ENCODE peak calls at places on chromosomes 5 and 9, in five cellular contexts. U is neuronal stem cell, D is left ventricle myocardium inferior, Q is right lobe of liver, R is PC-3. M is an unnamed sample.

GRCh38 chr9:13113201-13113600 is 166.3 kb downstream of the MPDZ start:
- DNase-seq in U (no peak), D (no peak), Q (no peak), R (peak; percentile 59), M (no peak)

GRCh38 chr5:174176511-174176910 is 131.0 kb downstream of the NSG2 start:
- DNase-seq in U (no peak), D (no peak), Q (peak; percentile 74), R (no peak), M (no peak)

GRCh38 chr5:88674262-88675158 is 208.5 kb downstream of the MEF2C start:
- DNase-seq in U (no peak), D (no peak), Q (no peak), R (no peak), M (peak; percentile 48)

GRCh38 chr5:176387384-176387925 is 943 bp downstream of the NOP16 start:
- DNase-seq in U (no peak), D (no peak), Q (no peak), R (no peak), M (no peak)

GRCh38 chr5:115666023-115666422 is 40.2 kb upstream of the TMED7 start:
- DNase-seq in U (no peak), D (no peak), Q (no peak), R (no peak), M (no peak)

GRCh38 chr9:115524467-115525059 is 406.6 kb upstream of the TNC start:
- DNase-seq in U (peak; percentile 68), D (no peak), Q (no peak), R (peak; percentile 77), M (no peak)

GRCh38 chr5:173643964-173644363 is 27.5 kb upstream of the BOD1 start:
- DNase-seq in U (peak; percentile 61), D (no peak), Q (no peak), R (no peak), M (no peak)

GRCh38 chr5:77629553-77630245 is 8.8 kb downstream of the OTP start:
- DNase-seq in U (no peak), D (no peak), Q (no peak), R (no peak), M (no peak)

GRCh38 chr5:36090033-36090432 is 23.4 kb upstream of the UGT3A2 start:
- DNase-seq in U (no peak), D (no peak), Q (no peak), R (peak; percentile 57), M (no peak)

GRCh38 chr9:95724253-95724991 is 151.1 kb upstream of the ERCC6L2 start:
- DNase-seq in U (no peak), D (no peak), Q (no peak), R (no peak), M (no peak)

GRCh38 chr5:168047043-168047668 is 244.3 kb upstream of the WWC1 start:
- DNase-seq in U (peak; percentile 69), D (no peak), Q (no peak), R (peak; percentile 66), M (no peak)

GRCh38 chr5:58106754-58107410 is 353.0 kb downstream of the PLK2 start:
- DNase-seq in U (no peak), D (no peak), Q (no peak), R (no peak), M (no peak)

GRCh38 chr9:92986175-92987110 is 39.1 kb downstream of the FGD3 start:
- DNase-seq in U (no peak), D (no peak), Q (no peak), R (no peak), M (no peak)

GRCh38 chr9:133592731-133593409 is 16.3 kb downstream of the FAM163B start:
- DNase-seq in U (no peak), D (no peak), Q (no peak), R (no peak), M (no peak)

GRCh38 chr5:94968507-94969095 is 316.3 kb downstream of the MCTP1 start:
- DNase-seq in U (peak; percentile 59), D (no peak), Q (no peak), R (peak; percentile 79), M (no peak)

GRCh38 chr5:52837591-52838001 is 49.9 kb downstream of the ITGA1 start:
- DNase-seq in U (no peak), D (no peak), Q (no peak), R (no peak), M (no peak)

GRCh38 chr5:157471709-157472108 is 11.7 kb downstream of the NIPAL4 start:
- DNase-seq in U (no peak), D (no peak), Q (no peak), R (peak; percentile 72), M (no peak)

GRCh38 chr5:33557605-33558004 is 116.8 kb downstream of the TARS1 start:
- DNase-seq in U (no peak), D (no peak), Q (no peak), R (no peak), M (no peak)

GRCh38 chr9:81490605-81491331 is 198.6 kb downstream of the TLE1 start:
- DNase-seq in U (no peak), D (no peak), Q (no peak), R (peak; percentile 72), M (no peak)

DNA sequence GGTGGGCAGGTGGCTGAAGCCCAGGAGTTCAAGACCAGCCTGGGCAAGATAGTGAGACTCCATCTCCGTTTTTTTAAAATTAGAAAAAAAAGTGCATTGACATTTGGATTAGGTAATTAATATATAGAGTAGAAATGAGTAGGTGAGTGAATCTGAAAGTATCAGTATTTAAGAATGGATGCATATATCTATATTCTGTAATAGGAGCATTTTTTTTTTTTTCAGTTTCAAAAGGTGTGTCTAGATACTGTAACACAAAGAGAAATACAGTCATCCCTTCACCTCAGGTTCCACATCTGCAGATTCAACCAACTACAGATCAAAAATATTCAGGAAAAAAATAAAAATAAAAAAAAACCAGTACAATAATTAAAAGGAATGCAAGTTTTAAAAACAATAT is 50.8 kb downstream of the RBM27 start:
- DNase-seq in U (no peak), D (no peak), Q (no peak), R (no peak), M (no peak)
- H3K36me3 ChIP-seq in U (peaks cover 75% of the 10 kb centered on the region), D (peaks cover 51% of the 10 kb centered on the region), Q (no peaks in the 10 kb centered on the region), R (peaks cover 35% of the 10 kb centered on the region), M (peaks cover 4% of the 10 kb centered on the region)

DNA sequence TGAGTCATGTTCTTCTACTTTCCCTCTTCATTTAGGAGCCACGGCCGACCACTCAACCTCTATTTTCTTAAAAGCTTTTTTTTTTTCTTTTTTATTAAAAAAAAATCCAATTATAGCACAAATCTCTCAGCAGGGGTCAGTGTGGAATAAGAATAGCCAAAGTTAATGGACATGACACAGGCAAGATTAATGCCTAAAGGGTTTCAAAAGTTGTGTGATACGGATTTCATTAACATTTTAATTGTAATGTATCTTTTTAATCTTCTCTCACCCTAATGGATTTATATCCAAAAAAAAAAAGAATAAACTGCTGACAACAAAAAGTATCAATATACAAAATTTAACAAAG is 5.4 kb downstream of the NACC2 start:
- DNase-seq in U (no peak), D (no peak), Q (no peak), R (peak; percentile 35), M (no peak)
- H3K27ac ChIP-seq in U (no peak overlapping the region), D (peak overlapping the region; percentile 99), Q (no peak overlapping the region), R (no peak overlapping the region), M (no peak overlapping the region)

GRCh38 chr5:56829137-56829536 is 13.8 kb downstream of the MAP3K1 start:
- DNase-seq in U (no peak), D (no peak), Q (no peak), R (peak; percentile 79), M (no peak)
- H3K4me1 ChIP-seq in U (peaks cover 17% of the 10 kb centered on the region), D (peaks cover 96% of the 10 kb centered on the region), Q (peaks cover 14% of the 10 kb centered on the region), R (peaks cover 13% of the 10 kb centered on the region), M (no peaks in the 10 kb centered on the region)

DNA sequence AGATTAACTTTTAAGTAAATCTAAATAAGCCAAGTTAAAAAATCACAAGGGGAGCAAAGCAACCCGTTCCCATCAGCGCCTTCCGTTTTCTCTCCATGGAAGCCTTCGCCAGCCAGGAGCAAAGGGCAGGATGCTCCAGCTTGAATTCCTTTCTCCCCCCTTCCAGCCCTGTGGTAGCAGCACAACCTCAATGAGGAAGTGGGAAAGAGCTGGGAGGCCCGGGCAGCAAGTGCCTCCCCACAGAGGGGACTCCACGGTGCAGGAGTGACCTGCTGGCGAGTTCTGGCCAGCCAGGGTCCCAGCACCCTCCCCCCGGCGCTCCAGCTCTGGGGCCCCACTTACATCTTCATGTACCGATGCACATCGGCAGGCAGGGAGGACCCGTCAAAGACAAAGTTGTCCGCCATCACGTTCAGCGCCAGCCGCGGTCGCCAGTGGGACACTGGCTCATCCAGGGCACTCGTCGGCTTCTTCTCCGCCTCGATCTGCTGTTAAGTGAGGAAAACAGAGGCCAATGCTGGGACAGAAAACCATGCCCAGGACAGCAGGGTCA is 6.3 kb downstream of the CLPTM1L start:
- DNase-seq in U (no peak), D (no peak), Q (no peak), R (no peak), M (peak; percentile 55)
- H3K36me3 ChIP-seq in U (peaks cover 90% of the 10 kb centered on the region), D (peaks cover 83% of the 10 kb centered on the region), Q (no peaks in the 10 kb centered on the region), R (peaks cover 58% of the 10 kb centered on the region), M (peaks cover 7% of the 10 kb centered on the region)

GRCh38 chr9:73151653-73152382 is at the start of gene ANXA1:
- DNase-seq in U (no peak), D (no peak), Q (no peak), R (peak; percentile 86), M (no peak)

GRCh38 chr9:73152445-73152844 is 780 bp downstream of the ANXA1 start:
- DNase-seq in U (no peak), D (no peak), Q (no peak), R (peak; percentile 71), M (no peak)

GRCh38 chr9:73148447-73148937 is 3.2 kb upstream of the ANXA1 start:
- DNase-seq in U (no peak), D (no peak), Q (no peak), R (peak; percentile 38), M (no peak)

GRCh38 chr9:73146113-73146815 is 5.4 kb upstream of the ANXA1 start:
- DNase-seq in U (no peak), D (no peak), Q (no peak), R (no peak), M (no peak)

GRCh38 chr9:73149371-73150067 is 2.1 kb upstream of the ANXA1 start:
- DNase-seq in U (no peak), D (no peak), Q (no peak), R (peak; percentile 79), M (no peak)
- H3K27ac ChIP-seq in U (no peak overlapping the region), D (peak overlapping the region; percentile 63), Q (no peak overlapping the region), R (peak overlapping the region; percentile 90), M (no peak overlapping the region)

GRCh38 chr9:87826331-87826730 is 56.3 kb upstream of the SPATA31E1 start:
- DNase-seq in U (no peak), D (no peak), Q (no peak), R (no peak), M (no peak)
- H3K4me1 ChIP-seq in U (peaks cover 3% of the 10 kb centered on the region), D (no peaks in the 10 kb centered on the region), Q (no peaks in the 10 kb centered on the region), R (peaks cover 36% of the 10 kb centered on the region), M (no peaks in the 10 kb centered on the region)

GRCh38 chr9:19119801-19120440 is 7.4 kb downstream of the PLIN2 start:
- DNase-seq in U (no peak), D (no peak), Q (no peak), R (no peak), M (no peak)
- H3K36me3 ChIP-seq in U (no peaks in the 10 kb centered on the region), D (peaks cover 89% of the 10 kb centered on the region), Q (peaks cover 7% of the 10 kb centered on the region), R (peaks cover 36% of the 10 kb centered on the region), M (peaks cover 15% of the 10 kb centered on the region)

DNA sequence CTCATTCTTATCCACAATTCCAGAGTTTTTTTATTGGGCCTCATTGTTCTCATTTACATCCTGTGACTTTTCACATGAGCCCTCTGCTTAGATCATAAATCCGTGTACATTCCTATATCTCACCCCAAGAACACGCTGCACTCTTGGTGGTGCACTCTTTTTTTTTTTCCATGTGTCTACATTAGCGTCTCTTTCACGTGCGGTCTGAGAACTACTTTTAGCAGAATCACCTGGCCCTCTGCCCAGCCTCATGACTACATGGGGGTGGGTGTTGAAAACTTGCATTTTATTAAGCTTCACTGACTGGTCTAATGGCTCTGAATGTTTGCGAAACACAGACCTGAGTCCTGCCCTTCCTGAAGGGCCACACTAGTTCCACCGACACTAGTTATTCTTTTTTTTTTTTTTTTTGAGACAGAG is 18.6 kb downstream of the C9orf57 start:
- DNase-seq in U (no peak), D (peak; percentile 57), Q (peak; percentile 89), R (peak; percentile 63), M (peak; percentile 67)
- H3K27ac ChIP-seq in U (no peak overlapping the region), D (no peak overlapping the region), Q (peak overlapping the region; percentile 95), R (peak overlapping the region; percentile 3), M (no peak overlapping the region)

M was measured in aorta.